ENCODE peak calls at places on chromosomes 16 and 17, in four cellular contexts. Y, O, W and Q are unnamed samples.

GRCh38 chr17:42857389-42857788 is 6.4 kb downstream of the AOC3 start:
- DNase-seq in O (no peak), W (no peak), Y (no peak), Q (no peak)

GRCh38 chr16:19701091-19701490 is 16.9 kb downstream of the KNOP1 start:
- DNase-seq in Y (no peak), O (peak), W (no peak), Q (no peak)

GRCh38 chr17:147796-148740 is 10.7 kb downstream of the SCGB1C2 start:
- DNase-seq in W (no peak), O (no peak), Y (no peak), Q (peak)

GRCh38 chr17:13725286-13725990 is 123.7 kb upstream of the HS3ST3A1 start:
- DNase-seq in O (peak), Y (no peak), W (no peak), Q (no peak)

GRCh38 chr17:17055286-17056166 is 13.3 kb downstream of the MPRIP start:
- DNase-seq in O (no peak), W (no peak), Y (no peak), Q (no peak)

GRCh38 chr17:66740226-66740625 is 94.7 kb upstream of the CACNG5 start:
- DNase-seq in Y (no peak), W (no peak), O (no peak), Q (no peak)

GRCh38 chr17:38540514-38540913 is 65.2 kb downstream of the SRCIN1 start:
- DNase-seq in Y (no peak), W (no peak), O (no peak), Q (no peak)

GRCh38 chr16:87344931-87345631 is 27.9 kb upstream of the C16orf95 start:
- DNase-seq in W (peak), O (peak), Y (no peak), Q (peak)

GRCh38 chr17:40862985-40863733 is 3.9 kb downstream of the KRT12 start:
- DNase-seq in O (no peak), W (no peak), Y (no peak), Q (no peak)

GRCh38 chr16:149024-149675 is 3.3 kb upstream of the HBZ start:
- DNase-seq in O (peak), W (no peak), Y (no peak), Q (no peak)

GRCh38 chr16:63005356-63005755 is 969.1 kb upstream of the CDH8 start:
- DNase-seq in Y (no peak), O (no peak), W (no peak), Q (no peak)

GRCh38 chr17:80455328-80455710 is 21.1 kb downstream of the NPTX1 start:
- DNase-seq in W (no peak), O (peak), Y (no peak), Q (no peak)

GRCh38 chr16:83470406-83470805 is 337.4 kb upstream of the HSBP1 start:
- DNase-seq in Y (no peak), O (no peak), W (no peak), Q (no peak)

GRCh38 chr17:7888184-7888920 is at the start of gene CHD3:
- DNase-seq in O (peak), W (peak), Y (no peak), Q (no peak)

GRCh38 chr17:30291571-30292489 is at the start of gene BLMH:
- DNase-seq in O (peak), Y (peak), W (peak), Q (peak)

GRCh38 chr17:73290399-73291259 is 21.2 kb downstream of the CDC42EP4 start:
- DNase-seq in W (no peak), O (no peak), Y (no peak), Q (no peak)

GRCh38 chr17:30235386-30236296 is at the start of gene SLC6A4:
- DNase-seq in Y (no peak), O (peak), W (no peak), Q (peak)

GRCh38 chr17:34081269-34081668 is 173.8 kb upstream of the CCL2 start:
- DNase-seq in O (no peak), W (peak), Y (no peak), Q (no peak)

GRCh38 chr16:58035356-58036170 is 10.0 kb downstream of the MMP15 start:
- DNase-seq in Y (no peak), O (no peak), W (no peak), Q (peak)